ENCODE peak calls at places on chromosome 1, in eight cellular contexts. One of them, this sample, is unnamed.

GRCh38 chr1:59714966-59715365 is 99.8 kb upstream of the HOOK1 start:
- DNase-seq in T1000: no peak
- DNase-seq in activated T-helper 2 cell treated with anti-CD3 and anti-CD28 coated beads, Interferon-gamma antibody, Interleukin-2, Interleukin-4, amounts not matched to agents 10 μg/mL and 5 μg/mL and 100 μg/mL, durations not matched to agents 14 hours and 24 hours and 36 hours: no peak
- DNase-seq in AG09309: no peak
- DNase-seq in hypothalamus: no peak
- DNase-seq in left lobe of liver: no peak
- DNase-seq in neural crest cell: no peak
- DNase-seq in T-helper 1 cell: no peak
- DNase-seq in this sample: no peak

GRCh38 chr1:85357817-85358216 is 81.4 kb upstream of the BCL10 start:
- DNase-seq in T1000: no peak
- DNase-seq in activated T-helper 2 cell treated with anti-CD3 and anti-CD28 coated beads, Interferon-gamma antibody, Interleukin-2, Interleukin-4, amounts not matched to agents 10 μg/mL and 5 μg/mL and 100 μg/mL, durations not matched to agents 14 hours and 24 hours and 36 hours: no peak
- DNase-seq in AG09309: no peak
- DNase-seq in hypothalamus: no peak
- DNase-seq in left lobe of liver: no peak
- DNase-seq in neural crest cell: no peak
- DNase-seq in T-helper 1 cell: no peak
- DNase-seq in this sample: no peak

GRCh38 chr1:27418326-27418761 is 25.9 kb downstream of the GPR3 start:
- DNase-seq in T1000: peak
- DNase-seq in activated T-helper 2 cell treated with anti-CD3 and anti-CD28 coated beads, Interferon-gamma antibody, Interleukin-2, Interleukin-4, amounts not matched to agents 10 μg/mL and 5 μg/mL and 100 μg/mL, durations not matched to agents 14 hours and 24 hours and 36 hours: peak
- DNase-seq in AG09309: peak
- DNase-seq in hypothalamus: peak
- DNase-seq in left lobe of liver: no peak
- DNase-seq in neural crest cell: no peak
- DNase-seq in T-helper 1 cell: no peak
- DNase-seq in this sample: peak

GRCh38 chr1:204319462-204319861 is 40.3 kb downstream of the PLEKHA6 start:
- DNase-seq in T1000: peak
- DNase-seq in activated T-helper 2 cell treated with anti-CD3 and anti-CD28 coated beads, Interferon-gamma antibody, Interleukin-2, Interleukin-4, amounts not matched to agents 10 μg/mL and 5 μg/mL and 100 μg/mL, durations not matched to agents 14 hours and 24 hours and 36 hours: no peak
- DNase-seq in AG09309: peak
- DNase-seq in hypothalamus: no peak
- DNase-seq in left lobe of liver: no peak
- DNase-seq in neural crest cell: no peak
- DNase-seq in T-helper 1 cell: no peak
- DNase-seq in this sample: peak

GRCh38 chr1:210081494-210081893 is 143.5 kb downstream of the SYT14 start:
- DNase-seq in T1000: no peak
- DNase-seq in activated T-helper 2 cell treated with anti-CD3 and anti-CD28 coated beads, Interferon-gamma antibody, Interleukin-2, Interleukin-4, amounts not matched to agents 10 μg/mL and 5 μg/mL and 100 μg/mL, durations not matched to agents 14 hours and 24 hours and 36 hours: no peak
- DNase-seq in AG09309: no peak
- DNase-seq in hypothalamus: no peak
- DNase-seq in left lobe of liver: no peak
- DNase-seq in neural crest cell: no peak
- DNase-seq in T-helper 1 cell: no peak
- DNase-seq in this sample: no peak

GRCh38 chr1:78797108-78797781 is 147.6 kb downstream of the IFI44 start:
- DNase-seq in T1000: no peak
- DNase-seq in activated T-helper 2 cell treated with anti-CD3 and anti-CD28 coated beads, Interferon-gamma antibody, Interleukin-2, Interleukin-4, amounts not matched to agents 10 μg/mL and 5 μg/mL and 100 μg/mL, durations not matched to agents 14 hours and 24 hours and 36 hours: no peak
- DNase-seq in AG09309: no peak
- DNase-seq in hypothalamus: no peak
- DNase-seq in left lobe of liver: no peak
- DNase-seq in neural crest cell: no peak
- DNase-seq in T-helper 1 cell: no peak
- DNase-seq in this sample: no peak

GRCh38 chr1:71796044-71796443 is 486.3 kb downstream of the NEGR1 start:
- DNase-seq in T1000: no peak
- DNase-seq in activated T-helper 2 cell treated with anti-CD3 and anti-CD28 coated beads, Interferon-gamma antibody, Interleukin-2, Interleukin-4, amounts not matched to agents 10 μg/mL and 5 μg/mL and 100 μg/mL, durations not matched to agents 14 hours and 24 hours and 36 hours: no peak
- DNase-seq in AG09309: no peak
- DNase-seq in hypothalamus: no peak
- DNase-seq in left lobe of liver: no peak
- DNase-seq in neural crest cell: no peak
- DNase-seq in T-helper 1 cell: no peak
- DNase-seq in this sample: no peak

GRCh38 chr1:47507921-47508894 is 70.4 kb downstream of the FOXD2 start:
- DNase-seq in T1000: no peak
- DNase-seq in activated T-helper 2 cell treated with anti-CD3 and anti-CD28 coated beads, Interferon-gamma antibody, Interleukin-2, Interleukin-4, amounts not matched to agents 10 μg/mL and 5 μg/mL and 100 μg/mL, durations not matched to agents 14 hours and 24 hours and 36 hours: no peak
- DNase-seq in AG09309: no peak
- DNase-seq in hypothalamus: no peak
- DNase-seq in left lobe of liver: peak
- DNase-seq in neural crest cell: peak
- DNase-seq in T-helper 1 cell: no peak
- DNase-seq in this sample: no peak

GRCh38 chr1:70382682-70383081 is 28.2 kb upstream of the ANKRD13C start:
- DNase-seq in T1000: no peak
- DNase-seq in activated T-helper 2 cell treated with anti-CD3 and anti-CD28 coated beads, Interferon-gamma antibody, Interleukin-2, Interleukin-4, amounts not matched to agents 10 μg/mL and 5 μg/mL and 100 μg/mL, durations not matched to agents 14 hours and 24 hours and 36 hours: no peak
- DNase-seq in AG09309: no peak
- DNase-seq in hypothalamus: no peak
- DNase-seq in left lobe of liver: no peak
- DNase-seq in neural crest cell: no peak
- DNase-seq in T-helper 1 cell: no peak
- DNase-seq in this sample: no peak

GRCh38 chr1:29094433-29094832 is 29.3 kb downstream of the TMEM200B start:
- DNase-seq in T1000: no peak
- DNase-seq in activated T-helper 2 cell treated with anti-CD3 and anti-CD28 coated beads, Interferon-gamma antibody, Interleukin-2, Interleukin-4, amounts not matched to agents 10 μg/mL and 5 μg/mL and 100 μg/mL, durations not matched to agents 14 hours and 24 hours and 36 hours: no peak
- DNase-seq in AG09309: no peak
- DNase-seq in hypothalamus: no peak
- DNase-seq in left lobe of liver: no peak
- DNase-seq in neural crest cell: no peak
- DNase-seq in T-helper 1 cell: no peak
- DNase-seq in this sample: no peak

GRCh38 chr1:17013598-17014320 is 2.0 kb upstream of the ATP13A2 start:
- DNase-seq in T1000: no peak
- DNase-seq in activated T-helper 2 cell treated with anti-CD3 and anti-CD28 coated beads, Interferon-gamma antibody, Interleukin-2, Interleukin-4, amounts not matched to agents 10 μg/mL and 5 μg/mL and 100 μg/mL, durations not matched to agents 14 hours and 24 hours and 36 hours: no peak
- DNase-seq in AG09309: no peak
- DNase-seq in hypothalamus: no peak
- DNase-seq in left lobe of liver: no peak
- DNase-seq in neural crest cell: no peak
- DNase-seq in T-helper 1 cell: no peak
- DNase-seq in this sample: no peak